ENCODE peak calls at places on chromosomes 3 and 15, in eight cellular contexts. G is astrocyte of the spinal cord, F is IMR-90, H is WTC11, B is A549, U is fibroblast of lung, Q is tibial nerve, T is thoracic aorta. K is an unnamed sample.
A peak's percentile ranks its signal among the peaks of the same experiment; 100 is the strongest.

GRCh38 chr15:31085359-31085758 is 16.2 kb downstream of the TRPM1 start:
- DNase-seq in B (no peak), H (no peak), U (no peak), T (no peak), F (no peak), Q (no peak), G (no peak), K (no peak)

GRCh38 chr15:59555696-59556095 is 55.9 kb upstream of the GCNT3 start:
- DNase-seq in Q (no peak), H (no peak), T (no peak), G (no peak), F (no peak), B (no peak), U (peak; percentile 10), K (no peak)

GRCh38 chr3:192851821-192852352 is 65.8 kb downstream of the MB21D2 start:
- DNase-seq in H (no peak), F (peak; percentile 42), U (peak; percentile 69), B (peak; percentile 67), T (peak; percentile 28), G (peak; percentile 77), Q (no peak), K (peak; percentile 45)

GRCh38 chr3:195176776-195177175 is 94.2 kb downstream of the XXYLT1 start:
- DNase-seq in B (no peak), G (no peak), F (no peak), Q (no peak), U (no peak), T (no peak), H (no peak), K (no peak)

GRCh38 chr3:179544981-179545645 is 17.6 kb upstream of the ACTL6A start:
- DNase-seq in T (no peak), H (no peak), B (no peak), U (peak; percentile 91), Q (no peak), F (peak; percentile 97), G (peak; percentile 91), K (no peak)

GRCh38 chr3:109927161-109927560 is 589.8 kb upstream of the DPPA4 start:
- DNase-seq in Q (no peak), H (no peak), T (no peak), F (peak; percentile 98), G (peak; percentile 98), B (peak; percentile 78), U (peak; percentile 98), K (no peak)

GRCh38 chr3:123084738-123085237 is 18.0 kb downstream of the PDIA5 start:
- DNase-seq in U (peak; percentile 42), B (no peak), T (no peak), G (no peak), F (peak; percentile 33), H (no peak), Q (no peak), K (no peak)

GRCh38 chr3:124209426-124209825 is 217.5 kb upstream of the ROPN1 start:
- DNase-seq in T (no peak), F (no peak), H (no peak), B (no peak), U (peak; percentile 84), Q (no peak), G (peak; percentile 11), K (no peak)

GRCh38 chr3:169390741-169391300 is 272.7 kb downstream of the MECOM start:
- DNase-seq in T (no peak), F (no peak), H (no peak), U (peak; percentile 41), G (no peak), B (no peak), Q (no peak), K (no peak)

GRCh38 chr3:44016818-44017217 is 224.9 kb upstream of the TOPAZ1 start:
- DNase-seq in G (no peak), F (no peak), B (no peak), U (no peak), H (no peak), T (no peak), Q (no peak), K (no peak)

GRCh38 chr3:34225828-34226227 is 427.4 kb downstream of the PDCD6IP start:
- DNase-seq in U (no peak), T (no peak), Q (no peak), H (no peak), G (no peak), F (no peak), B (no peak), K (no peak)

GRCh38 chr3:5463986-5464385 is 276.5 kb downstream of the EDEM1 start:
- DNase-seq in G (no peak), B (no peak), T (no peak), U (no peak), H (no peak), F (no peak), Q (no peak), K (no peak)

GRCh38 chr15:38072507-38073277 is 138.3 kb downstream of the TMCO5A start:
- DNase-seq in T (no peak), Q (peak; percentile 46), G (peak; percentile 87), U (peak; percentile 81), H (peak; percentile 91), F (peak; percentile 71), B (peak; percentile 39), K (no peak)

GRCh38 chr15:71295242-71296031 is 180.2 kb downstream of the THSD4 start:
- DNase-seq in Q (no peak), G (peak; percentile 99), B (peak; percentile 97), T (no peak), U (peak; percentile 100), H (no peak), F (peak; percentile 100), K (no peak)

DNA sequence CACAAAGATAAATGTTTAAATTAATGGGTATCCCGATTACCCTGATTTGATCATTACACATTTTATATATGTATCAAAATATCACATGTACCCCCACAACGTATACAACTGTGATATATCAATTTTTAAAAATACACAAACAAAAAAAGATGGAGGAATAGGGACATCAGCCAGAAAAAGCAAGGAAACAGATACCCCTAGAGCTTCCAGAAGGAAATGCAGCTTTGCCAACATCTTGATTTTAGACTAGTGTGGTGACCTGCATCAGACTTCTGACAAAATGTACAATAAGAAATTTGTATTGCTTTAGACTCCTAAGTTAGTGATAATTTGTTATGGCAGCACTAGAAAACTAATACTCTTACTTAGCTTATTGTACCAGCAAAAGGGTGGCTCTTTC is 483.8 kb downstream of the TUSC7 start:
- DNase-seq in T (no peak), Q (no peak), B (no peak), H (no peak), U (no peak), G (no peak), F (no peak), K (no peak)
- TF ChIP-seq CTCF in T (no peak), Q (peak; percentile 5), B (no peak), H (no peak), U (no peak), G (peak; percentile 28), F (peak; percentile 25), K (no peak)

DNA sequence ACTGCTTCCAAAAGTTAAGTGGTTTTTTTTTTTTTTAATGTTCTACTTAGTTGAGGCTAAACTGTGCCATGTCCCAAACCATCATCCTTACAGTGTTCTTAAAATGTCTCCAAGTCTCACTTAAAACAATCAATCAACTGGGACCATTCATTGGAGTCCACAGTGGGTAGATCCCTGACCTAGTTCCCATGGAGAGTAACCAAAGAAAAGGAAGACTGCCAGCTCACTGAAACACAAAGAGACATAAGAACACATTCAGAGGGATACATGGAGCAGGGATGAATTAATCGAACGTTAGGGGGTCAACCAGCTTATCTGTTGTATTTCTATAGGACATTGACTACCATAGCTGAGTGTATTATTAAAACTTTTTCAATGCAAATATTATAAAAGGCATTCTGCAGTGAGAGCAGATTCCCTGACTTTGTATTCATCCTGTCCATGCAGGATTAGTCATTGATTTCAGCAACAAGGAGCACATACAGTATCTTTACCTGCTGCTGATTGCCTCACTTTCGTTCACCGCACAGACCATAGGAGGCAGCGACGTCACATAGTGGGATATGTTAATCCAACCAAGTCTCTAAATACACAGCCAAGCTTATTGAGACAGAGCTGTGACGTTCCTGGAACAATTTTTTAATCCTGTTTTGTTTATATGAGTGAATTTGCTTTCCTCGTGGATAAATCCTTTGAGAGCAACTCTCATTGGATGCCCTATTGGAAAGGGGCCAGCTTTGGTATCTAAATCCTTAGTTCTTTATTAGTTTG is 365.0 kb upstream of the RBMS3 start:
- DNase-seq in G (peak; percentile 75), H (peak; percentile 29), U (peak; percentile 78), B (peak; percentile 7), Q (no peak), T (no peak), F (peak; percentile 91), K (no peak)
- TF ChIP-seq CTCF in G (peak; percentile 23), H (no peak), U (no peak), B (peak; percentile 16), Q (no peak), T (no peak), F (peak; percentile 51), K (no peak)

DNA sequence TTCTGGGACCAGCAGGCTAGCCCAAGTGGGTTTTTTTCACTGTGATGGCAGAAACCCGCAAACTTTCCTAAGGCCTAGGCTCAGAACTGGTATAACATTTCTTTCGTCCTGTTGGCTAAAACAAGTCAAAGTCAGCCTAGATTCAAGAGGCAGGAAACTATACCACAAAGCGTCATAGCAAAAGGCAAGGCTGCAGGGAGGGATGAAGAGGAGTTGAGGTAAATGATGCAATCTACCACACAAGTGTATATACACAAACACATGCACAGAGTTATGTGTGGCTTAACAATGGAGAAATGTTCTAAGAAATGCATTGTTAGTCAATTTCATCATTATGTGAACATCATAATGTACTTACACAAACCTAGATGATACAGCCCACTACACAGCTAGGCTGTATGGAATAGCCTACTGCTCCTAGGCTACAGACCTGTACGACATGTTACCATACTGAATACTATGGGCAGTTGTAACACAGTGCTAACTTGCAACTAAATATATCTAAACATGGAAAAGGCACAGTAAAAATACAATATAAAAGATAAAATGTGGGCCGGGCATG is 225.6 kb downstream of the TBL1XR1 start:
- DNase-seq in B (no peak), U (no peak), G (no peak), Q (no peak), H (no peak), F (peak; percentile 16), T (no peak), K (no peak)
- TF ChIP-seq CTCF in B (no peak), U (no peak), G (no peak), Q (no peak), H (no peak), F (no peak), T (no peak), K (no peak)

DNA sequence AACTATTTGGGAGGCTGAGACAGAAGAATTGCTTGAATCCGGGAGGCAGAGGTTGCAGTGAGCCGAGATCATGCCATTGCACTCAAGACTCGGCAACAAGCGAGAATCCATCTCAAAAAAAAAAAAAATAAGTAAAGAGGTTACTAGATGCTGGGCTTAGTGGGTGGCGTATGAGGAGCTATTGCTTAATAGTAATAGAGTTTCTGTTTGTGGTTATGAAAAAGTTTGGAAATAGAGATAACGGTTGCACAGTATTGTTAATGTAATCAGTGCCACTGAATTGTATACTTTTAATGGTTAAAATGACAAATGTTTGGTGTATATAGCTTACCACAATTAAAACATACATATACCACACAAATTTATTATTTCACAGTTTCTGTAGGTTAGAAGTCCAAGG is 14.7 kb upstream of the HHATL start:
- DNase-seq in T (no peak), Q (no peak), U (no peak), F (no peak), B (no peak), H (no peak), G (no peak), K (no peak)
- TF ChIP-seq CTCF in T (no peak), Q (no peak), U (no peak), F (no peak), B (no peak), H (no peak), G (no peak), K (no peak)

GRCh38 chr3:38647217-38647970 is 2.1 kb downstream of the SCN5A start:
- DNase-seq in F (no peak), H (no peak), Q (no peak), B (no peak), G (no peak), U (no peak), T (no peak), K (no peak)
- TF ChIP-seq CTCF in F (no peak), H (no peak), Q (no peak), B (no peak), G (no peak), U (no peak), T (no peak), K (no peak)

K was measured in omental fat pad.